ENCODE peak calls at places on chromosomes 13 and 19, in seven cellular contexts. A is transverse colon, P is upper lobe of right lung, V is tibial nerve, W is body of pancreas, H is Peyer's patch, B is ovary. C is an unnamed sample.

GRCh38 chr19:29835447-29835846 is 23.7 kb downstream of the CCNE1 start:
- DNase-seq in A (no peak), P (peak; percentile 2), V (no peak), W (no peak), H (no peak), B (no peak), C (no peak)

GRCh38 chr19:35756373-35757230 is at the start of gene HSPB6:
- DNase-seq in A (peak; percentile 42), P (peak; percentile 69), V (peak; percentile 49), W (no peak), H (no peak), B (peak; percentile 89), C (peak; percentile 85)

GRCh38 chr19:39032164-39032918 is at the start of gene FBXO27:
- DNase-seq in A (peak; percentile 10), P (peak; percentile 72), V (no peak), W (no peak), H (peak; percentile 46), B (peak; percentile 27), C (peak; percentile 22)

GRCh38 chr19:12603714-12604113 is 6.9 kb downstream of the ZNF490 start:
- DNase-seq in A (peak; percentile 17), P (no peak), V (no peak), W (no peak), H (peak; percentile 59), B (no peak), C (no peak)

GRCh38 chr19:54188224-54188871 is 1.0 kb downstream of the MBOAT7 start:
- DNase-seq in A (no peak), P (peak; percentile 60), V (no peak), W (no peak), H (peak; percentile 71), B (no peak), C (no peak)

GRCh38 chr19:42531313-42531712 is 3.0 kb upstream of the CEACAM1 start:
- DNase-seq in A (no peak), P (no peak), V (no peak), W (no peak), H (no peak), B (no peak), C (no peak)

GRCh38 chr13:97191615-97192014 is 30.5 kb upstream of the MBNL2 start:
- DNase-seq in A (no peak), P (no peak), V (no peak), W (no peak), H (no peak), B (no peak), C (no peak)

GRCh38 chr13:46386996-46387851 is at the start of gene RUBCNL:
- DNase-seq in A (peak; percentile 78), P (peak; percentile 78), V (no peak), W (peak; percentile 16), H (peak; percentile 86), B (no peak), C (peak; percentile 37)

GRCh38 chr13:36432106-36432544 is at the start of gene CCNA1:
- DNase-seq in A (no peak), P (peak; percentile 71), V (no peak), W (peak; percentile 12), H (peak; percentile 46), B (no peak), C (peak; percentile 24)

GRCh38 chr13:113730145-113730750 is 28.8 kb upstream of the TMEM255B start:
- DNase-seq in A (no peak), P (peak; percentile 58), V (no peak), W (no peak), H (no peak), B (no peak), C (no peak)

GRCh38 chr19:49767380-49767779 is 579 bp downstream of the AP2A1 start:
- DNase-seq in A (no peak), P (no peak), V (no peak), W (no peak), H (no peak), B (no peak), C (no peak)

GRCh38 chr13:41658057-41658642 is 200.8 kb downstream of the RGCC start:
- DNase-seq in A (no peak), P (no peak), V (no peak), W (no peak), H (no peak), B (no peak), C (no peak)

GRCh38 chr13:107205318-107206112 is 637.6 kb upstream of the ARGLU1 start:
- DNase-seq in A (peak; percentile 61), P (peak; percentile 82), V (peak; percentile 49), W (peak; percentile 66), H (peak; percentile 83), B (peak; percentile 56), C (peak; percentile 68)

GRCh38 chr13:51614350-51614786 is 30.1 kb downstream of the WDFY2 start:
- DNase-seq in A (peak; percentile 12), P (no peak), V (no peak), W (no peak), H (peak; percentile 63), B (no peak), C (peak; percentile 32)

GRCh38 chr19:18718846-18719458 is 35.5 kb downstream of the CRTC1 start:
- DNase-seq in A (no peak), P (no peak), V (no peak), W (no peak), H (no peak), B (no peak), C (no peak)

GRCh38 chr19:8251025-8251472 is 41.9 kb downstream of the CERS4 start:
- DNase-seq in A (peak; percentile 44), P (peak; percentile 92), V (peak; percentile 63), W (peak; percentile 75), H (no peak), B (peak; percentile 45), C (peak; percentile 86)

GRCh38 chr13:111177081-111177711 is 62.1 kb downstream of the ARHGEF7 start:
- DNase-seq in A (peak; percentile 53), P (no peak), V (no peak), W (peak; percentile 19), H (peak; percentile 87), B (no peak), C (peak; percentile 51)

GRCh38 chr19:34837262-34837661 is 64.2 kb upstream of the ZNF599 start:
- DNase-seq in A (peak; percentile 20), P (no peak), V (no peak), W (no peak), H (peak; percentile 64), B (peak; percentile 28), C (peak; percentile 16)

GRCh38 chr13:61880576-61881283 is 465.1 kb upstream of the PCDH20 start:
- DNase-seq in A (no peak), P (no peak), V (no peak), W (no peak), H (no peak), B (no peak), C (no peak)

GRCh38 chr19:16394111-16394510 is 69.5 kb downstream of the KLF2 start:
- DNase-seq in A (no peak), P (no peak), V (no peak), W (no peak), H (no peak), B (no peak), C (no peak)

GRCh38 chr19:48770734-48771472 is 15.6 kb downstream of the FGF21 start:
- DNase-seq in A (no peak), P (no peak), V (no peak), W (no peak), H (no peak), B (no peak), C (no peak)

GRCh38 chr13:40486518-40487163 is 179.8 kb downstream of the FOXO1 start:
- DNase-seq in A (no peak), P (no peak), V (no peak), W (no peak), H (no peak), B (peak; percentile 12), C (no peak)

GRCh38 chr13:73090812-73091187 is 32.0 kb downstream of the KLF5 start:
- DNase-seq in A (no peak), P (no peak), V (no peak), W (no peak), H (no peak), B (no peak), C (no peak)

GRCh38 chr19:49433240-49433901 is 8.0 kb downstream of the SLC17A7 start:
- DNase-seq in A (no peak), P (no peak), V (no peak), W (no peak), H (no peak), B (no peak), C (no peak)

DNA sequence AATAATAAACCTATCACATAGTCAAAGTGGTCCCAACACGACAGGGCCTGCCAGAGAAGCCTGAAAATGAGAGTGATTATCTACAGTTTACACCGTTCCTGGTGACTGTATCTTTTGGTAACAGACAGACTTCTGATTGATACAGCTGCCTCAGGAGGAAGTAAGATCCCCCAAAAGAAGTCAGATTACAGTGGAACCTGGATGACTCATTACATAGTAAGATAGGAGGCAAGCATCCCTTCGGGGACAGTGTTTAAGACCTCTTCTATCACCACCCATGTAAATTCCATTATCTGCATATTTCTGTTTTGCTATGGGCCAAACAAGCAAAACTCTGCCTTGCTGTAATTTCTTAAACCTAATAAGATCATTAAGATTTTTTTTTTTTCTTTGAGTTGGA is 44.0 kb upstream of the FLT1 start:
- DNase-seq in A (no peak), P (no peak), V (no peak), W (no peak), H (no peak), B (no peak), C (no peak)
- H3K36me3 ChIP-seq in A (no peaks in the 10 kb centered on the region), P (no peaks in the 10 kb centered on the region), V (no peaks in the 10 kb centered on the region), W (no peaks in the 10 kb centered on the region), H (no peaks in the 10 kb centered on the region), B (no peaks in the 10 kb centered on the region), C (no peaks in the 10 kb centered on the region)

GRCh38 chr13:33053397-33054066 is 37.3 kb downstream of the KL start:
- DNase-seq in A (no peak), P (no peak), V (no peak), W (no peak), H (no peak), B (no peak), C (no peak)
- H3K36me3 ChIP-seq in A (no peaks in the 10 kb centered on the region), P (no peaks in the 10 kb centered on the region), V (no peaks in the 10 kb centered on the region), W (no peaks in the 10 kb centered on the region), H (no peaks in the 10 kb centered on the region), B (no peaks in the 10 kb centered on the region), C (no peaks in the 10 kb centered on the region)

DNA sequence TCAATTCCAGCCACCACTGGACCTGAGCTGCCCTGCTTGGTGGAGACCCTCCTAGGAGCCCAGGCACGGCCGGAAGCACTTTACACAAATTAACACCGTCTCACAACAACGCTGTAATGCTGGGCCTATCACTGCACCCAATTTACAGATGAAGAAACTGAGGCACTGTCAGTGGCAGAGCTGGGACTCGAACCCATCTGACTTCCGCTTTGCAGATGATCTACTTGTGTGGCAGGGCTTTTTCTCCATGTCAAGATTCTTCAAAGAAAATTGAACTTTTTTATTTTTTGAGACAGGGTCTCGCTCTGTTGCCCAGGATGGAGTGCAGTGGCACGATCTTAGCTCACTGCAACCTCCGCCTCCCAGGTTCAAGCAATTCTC is 33.8 kb downstream of the ZFR2 start:
- DNase-seq in A (no peak), P (no peak), V (no peak), W (no peak), H (no peak), B (no peak), C (no peak)
- H3K36me3 ChIP-seq in A (no peaks in the 10 kb centered on the region), P (no peaks in the 10 kb centered on the region), V (no peaks in the 10 kb centered on the region), W (no peaks in the 10 kb centered on the region), H (no peaks in the 10 kb centered on the region), B (no peaks in the 10 kb centered on the region), C (no peaks in the 10 kb centered on the region)

DNA sequence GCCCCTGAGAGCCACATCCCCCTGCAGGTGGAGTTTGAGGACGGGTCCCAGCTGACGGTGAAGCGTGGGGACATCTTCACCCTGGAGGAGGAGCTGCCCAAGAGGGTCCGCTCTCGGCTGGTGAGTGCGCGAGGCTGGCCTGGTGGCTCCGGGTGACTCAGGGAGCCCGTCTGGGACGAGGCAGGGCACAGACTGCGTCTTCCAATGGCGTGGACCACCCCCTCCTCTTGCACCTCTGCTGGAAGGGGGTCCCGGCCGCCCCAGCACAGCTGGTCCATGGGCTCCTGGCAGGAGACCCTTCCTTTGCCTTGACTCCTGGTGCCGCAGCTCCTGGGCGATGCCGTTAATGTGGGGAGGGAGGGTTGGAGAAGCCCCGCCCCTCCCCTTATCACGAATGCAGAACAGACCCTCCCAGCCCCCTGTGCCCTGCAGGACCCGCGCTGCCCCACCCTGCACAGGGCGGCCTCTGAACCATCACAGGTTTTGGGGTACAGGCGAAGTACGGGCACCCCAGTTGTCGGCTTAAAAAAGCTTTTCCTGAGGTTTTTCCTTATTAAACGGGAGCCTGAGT is 181.5 kb downstream of the KDM4B start:
- DNase-seq in A (no peak), P (peak; percentile 46), V (no peak), W (peak; percentile 10), H (no peak), B (no peak), C (no peak)
- H3K36me3 ChIP-seq in A (peaks cover 10% of the 10 kb centered on the region), P (peaks cover 36% of the 10 kb centered on the region), V (peaks cover 4% of the 10 kb centered on the region), W (no peaks in the 10 kb centered on the region), H (no peaks in the 10 kb centered on the region), B (no peaks in the 10 kb centered on the region), C (peaks cover 54% of the 10 kb centered on the region)

C was measured in psoas muscle.